ENCODE peak calls at places on chromosomes 7 and 10, in seven cellular contexts. M is pulmonary artery endothelial cell; L is HCEC 1CT; H is bronchial epithelial cell; S is activated T-helper 9 cell treated with anti-CD3 and anti-CD28 coated beads, Interleukin-2, amount 50 U/mL, for 16 hours; Z is GM13977; N is cardiac muscle cell. Q is an unnamed sample.
A peak's percentile ranks its signal among the peaks of the same experiment; 100 is the strongest.

GRCh38 chr7:27116962-27117686 is 13.4 kb downstream of the HOXA4 start:
- DNase-seq in N (no peak), M (no peak), S (no peak), Z (no peak), L (no peak), H (no peak), Q (no peak)

GRCh38 chr7:130216750-130217149 is 9.1 kb downstream of the SSMEM1 start:
- DNase-seq in M (no peak), N (peak; percentile 22), H (no peak), L (no peak), S (no peak), Z (no peak), Q (no peak)

GRCh38 chr10:17951868-17952371 is at the start of gene SLC39A12:
- DNase-seq in M (no peak), H (peak; percentile 20), S (no peak), L (peak; percentile 70), N (no peak), Z (no peak), Q (peak; percentile 56)

GRCh38 chr10:100890696-100891271 is 22.0 kb upstream of the SLF2 start:
- DNase-seq in H (peak; percentile 88), Z (no peak), M (peak; percentile 49), N (no peak), L (peak; percentile 99), S (no peak), Q (peak; percentile 91)

GRCh38 chr10:5943536-5943935 is 33.8 kb downstream of the IL15RA start:
- DNase-seq in N (peak; percentile 40), L (no peak), S (no peak), M (no peak), Z (no peak), H (no peak), Q (no peak)

GRCh38 chr7:21671859-21672258 is 129.0 kb downstream of the DNAH11 start:
- DNase-seq in N (no peak), S (no peak), L (no peak), Z (peak; percentile 10), H (no peak), M (no peak), Q (no peak)

GRCh38 chr10:29329420-29329819 is 40.5 kb downstream of the LYZL1 start:
- DNase-seq in S (no peak), H (no peak), M (no peak), Z (no peak), N (no peak), L (no peak), Q (no peak)

GRCh38 chr7:91212592-91212991 is 51.6 kb upstream of the FZD1 start:
- DNase-seq in N (no peak), Z (no peak), L (no peak), H (no peak), M (no peak), S (no peak), Q (no peak)

GRCh38 chr10:127368937-127369336 is 172.5 kb upstream of the INSYN2A start:
- DNase-seq in L (no peak), S (no peak), H (no peak), M (no peak), Z (no peak), N (no peak), Q (no peak)

GRCh38 chr10:98446121-98446655 is 547 bp downstream of the HPS1 start:
- DNase-seq in M (no peak), S (peak; percentile 20), H (peak; percentile 18), N (peak; percentile 46), L (peak; percentile 40), Z (peak; percentile 48), Q (peak; percentile 32)

GRCh38 chr7:157532068-157532467 is 195.3 kb downstream of the DNAJB6 start:
- DNase-seq in L (no peak), M (no peak), H (no peak), N (no peak), Z (no peak), S (no peak), Q (no peak)

GRCh38 chr7:30585675-30586074 is 9.0 kb upstream of the GARS1 start:
- DNase-seq in M (no peak), N (no peak), L (no peak), S (no peak), Z (no peak), H (no peak), Q (no peak)

GRCh38 chr10:63812491-63812890 is 291.3 kb downstream of the REEP3 start:
- DNase-seq in N (no peak), M (no peak), H (no peak), Z (no peak), L (no peak), S (no peak), Q (no peak)

GRCh38 chr7:13017325-13017853 is 330.0 kb downstream of the ARL4A start:
- DNase-seq in S (no peak), L (peak; percentile 85), N (peak; percentile 7), Z (no peak), H (peak; percentile 91), M (no peak), Q (peak; percentile 77)

GRCh38 chr10:3499120-3499519 is 285.9 kb downstream of the KLF6 start:
- DNase-seq in H (peak; percentile 66), L (no peak), Z (no peak), S (no peak), M (no peak), N (no peak), Q (no peak)

GRCh38 chr10:68871731-68872342 is 29.3 kb upstream of the DDX50 start:
- DNase-seq in S (no peak), N (peak; percentile 64), Z (no peak), M (no peak), H (peak; percentile 29), L (peak; percentile 38), Q (no peak)

Q was measured in foreskin keratinocyte.